ENCODE peak calls at places on chromosomes 6 and 20, in four cellular contexts. U, K, F and D are unnamed samples.

GRCh38 chr6:143260857-143261256 is 189.6 kb downstream of the ADAT2 start:
- DNase-seq in U (no peak), K (no peak), F (no peak), D (no peak)

GRCh38 chr20:37194616-37195015 is 15.3 kb upstream of the MROH8 start:
- DNase-seq in U (no peak), K (no peak), F (no peak), D (no peak)

GRCh38 chr20:41141153-41141815 is 3.9 kb downstream of the PLCG1 start:
- DNase-seq in U (no peak), K (peak), F (no peak), D (peak)

GRCh38 chr20:23826541-23827018 is at the start of gene CST2:
- DNase-seq in U (no peak), K (no peak), F (no peak), D (no peak)

GRCh38 chr20:45834797-45835161 is 1.2 kb downstream of the SNX21 start:
- DNase-seq in U (no peak), K (no peak), F (no peak), D (no peak)

GRCh38 chr6:28135393-28135792 is 6.3 kb upstream of the ZKSCAN8 start:
- DNase-seq in U (no peak), K (no peak), F (no peak), D (peak)

GRCh38 chr6:26594128-26594493 is 2.6 kb upstream of the ABT1 start:
- DNase-seq in U (no peak), K (no peak), F (no peak), D (no peak)

GRCh38 chr6:101163611-101164010 is 229.9 kb upstream of the GRIK2 start:
- DNase-seq in U (no peak), K (no peak), F (no peak), D (no peak)

GRCh38 chr20:46683939-46684750 is 5.1 kb downstream of the TP53RK start:
- DNase-seq in U (peak), K (no peak), F (no peak), D (peak)

GRCh38 chr6:159117031-159117430 is 52.2 kb upstream of the FNDC1 start:
- DNase-seq in U (no peak), K (no peak), F (no peak), D (no peak)

DNA sequence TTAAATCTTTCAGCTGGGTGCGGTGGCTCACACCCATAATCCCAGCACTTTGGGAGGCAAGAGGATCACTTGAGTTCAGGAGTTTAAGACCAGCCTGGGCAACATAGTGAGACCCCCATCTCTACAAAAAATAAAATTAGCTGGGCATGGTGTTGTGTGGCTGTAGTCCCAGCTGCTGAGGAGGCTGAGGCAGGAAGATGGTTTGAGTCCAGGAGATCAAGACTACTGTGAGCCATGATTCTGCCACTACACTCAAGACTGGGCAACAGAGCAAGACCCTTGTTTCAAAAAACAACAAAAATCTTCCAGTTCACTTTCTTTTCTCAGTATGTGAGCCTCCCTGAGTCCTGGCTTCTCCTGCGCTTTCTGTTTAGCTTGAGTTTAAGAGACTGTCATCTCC is 7.9 kb downstream of the SDHAF4 start:
- DNase-seq in U (no peak), K (no peak), F (no peak), D (no peak)
- TF ChIP-seq FOXM1 in U (no peak), K (no peak), F (no peak), D (no peak)

GRCh38 chr20:2585811-2586210 is 49.4 kb downstream of the TMC2 start:
- DNase-seq in U (no peak), K (no peak), F (no peak), D (no peak)
- TF ChIP-seq FOXM1 in U (no peak), K (no peak), F (no peak), D (no peak)

DNA sequence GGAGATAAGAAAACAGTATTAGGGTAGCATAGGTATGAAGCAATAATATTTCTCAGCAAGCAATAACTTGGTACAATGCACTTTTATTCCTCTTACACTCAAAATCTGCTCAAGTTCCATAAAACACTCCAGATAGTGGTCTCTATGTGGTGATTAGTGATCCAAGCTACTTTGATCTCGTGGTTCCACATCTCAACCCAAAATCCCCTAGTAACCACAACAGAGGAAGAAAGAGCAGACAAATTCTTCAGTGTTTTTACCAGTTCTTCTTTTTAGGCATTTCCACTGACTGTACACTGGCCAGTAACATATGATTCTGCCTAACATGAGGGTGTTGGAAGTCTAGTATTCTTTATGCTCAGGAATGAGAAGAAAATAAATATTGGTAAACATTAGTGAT is 309.0 kb upstream of the PTCHD4 start:
- DNase-seq in U (no peak), K (no peak), F (no peak), D (no peak)
- TF ChIP-seq FOXM1 in U (no peak), K (no peak), F (no peak), D (no peak)

GRCh38 chr6:33787336-33787953 is 1.5 kb downstream of the LEMD2 start:
- DNase-seq in U (no peak), K (no peak), F (no peak), D (no peak)

GRCh38 chr6:33789550-33789895 is 593 bp upstream of the LEMD2 start:
- DNase-seq in U (no peak), K (no peak), F (no peak), D (no peak)

GRCh38 chr6:33787954-33788693 is 806 bp downstream of the LEMD2 start:
- DNase-seq in U (peak), K (peak), F (peak), D (peak)

GRCh38 chr6:33790306-33790855 is 1.5 kb upstream of the LEMD2 start:
- DNase-seq in U (no peak), K (no peak), F (no peak), D (no peak)

GRCh38 chr6:33788694-33789549 is at the start of gene LEMD2:
- DNase-seq in U (peak), K (peak), F (peak), D (peak)
- TF ChIP-seq FOXM1 in U (no peak), K (no peak), F (no peak), D (no peak)

GRCh38 chr6:127939442-127940066 is 38.7 kb upstream of the THEMIS start:
- DNase-seq in U (no peak), K (no peak), F (no peak), D (no peak)

GRCh38 chr6:127937102-127937501 is 36.2 kb upstream of the THEMIS start:
- DNase-seq in U (no peak), K (no peak), F (no peak), D (no peak)

GRCh38 chr6:127937747-127938146 is 36.9 kb upstream of the THEMIS start:
- DNase-seq in U (no peak), K (no peak), F (no peak), D (no peak)

GRCh38 chr6:127941228-127941627 is 40.4 kb upstream of the THEMIS start:
- DNase-seq in U (no peak), K (no peak), F (no peak), D (no peak)

GRCh38 chr6:127938701-127939100 is 37.8 kb upstream of the THEMIS start:
- DNase-seq in U (no peak), K (no peak), F (no peak), D (no peak)
- TF ChIP-seq FOXM1 in U (no peak), K (no peak), F (no peak), D (no peak)

GRCh38 chr20:1127840-1128239 is 9.4 kb downstream of the PSMF1 start:
- DNase-seq in U (no peak), K (no peak), F (no peak), D (no peak)
- TF ChIP-seq FOXM1 in U (no peak), K (no peak), F (no peak), D (no peak)

DNA sequence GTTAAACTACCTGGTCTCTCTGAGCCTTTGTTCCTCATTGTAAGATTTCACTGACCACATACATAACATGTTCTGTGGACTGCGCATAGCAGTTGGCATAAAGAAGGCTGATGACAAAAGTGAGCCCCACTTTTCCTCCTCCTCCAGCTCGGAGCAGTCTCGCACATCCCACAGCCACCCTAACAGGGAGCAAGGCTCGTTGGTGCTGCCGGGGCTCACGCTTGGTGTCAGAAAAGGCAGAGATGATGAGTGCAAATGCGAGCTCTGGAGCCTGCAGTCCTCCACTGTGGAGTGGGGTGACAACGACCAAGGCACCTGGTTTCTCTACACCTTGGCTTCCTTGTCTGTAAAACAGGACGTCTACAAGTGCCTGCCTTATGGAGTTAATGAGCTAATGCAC is 9.7 kb downstream of the TGM3 start:
- DNase-seq in U (no peak), K (no peak), F (no peak), D (no peak)
- TF ChIP-seq FOXM1 in U (no peak), K (no peak), F (no peak), D (no peak)

GRCh38 chr20:10985536-10985935 is 311.7 kb upstream of the JAG1 start:
- DNase-seq in U (no peak), K (no peak), F (no peak), D (no peak)

GRCh38 chr20:10984899-10985298 is 311.1 kb upstream of the JAG1 start:
- DNase-seq in U (no peak), K (no peak), F (no peak), D (no peak)

GRCh38 chr20:10984294-10984693 is 310.5 kb upstream of the JAG1 start:
- DNase-seq in U (no peak), K (no peak), F (no peak), D (no peak)

GRCh38 chr20:10986586-10986985 is 312.8 kb upstream of the JAG1 start:
- DNase-seq in U (no peak), K (no peak), F (no peak), D (no peak)

GRCh38 chr20:10982692-10983091 is 308.9 kb upstream of the JAG1 start:
- DNase-seq in U (no peak), K (no peak), F (no peak), D (no peak)
- TF ChIP-seq FOXM1 in U (no peak), K (no peak), F (no peak), D (no peak)

GRCh38 chr6:137680678-137681346 is 186.2 kb upstream of the TNFAIP3 start:
- DNase-seq in U (no peak), K (no peak), F (no peak), D (no peak)
- TF ChIP-seq FOXM1 in U (no peak), K (no peak), F (peak), D (no peak)

DNA sequence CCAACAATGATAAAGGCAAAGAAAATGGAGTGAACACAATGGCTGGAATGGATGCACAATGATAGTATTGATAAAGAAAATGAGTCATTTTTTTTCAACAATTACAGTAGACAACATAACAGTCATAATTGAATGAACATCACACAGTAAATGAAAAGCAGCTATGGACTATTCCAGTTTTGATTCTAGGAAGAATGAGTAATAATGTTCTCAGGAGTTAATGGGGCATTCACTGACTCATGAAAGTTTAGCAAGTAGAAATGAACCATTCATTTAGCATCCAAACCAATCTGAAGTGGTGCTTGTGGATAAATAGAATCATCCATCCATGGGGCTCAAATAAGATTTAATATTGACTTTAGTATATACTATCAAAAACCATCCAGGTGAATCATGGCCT is 1029.5 kb upstream of the GJE1 start:
- DNase-seq in U (no peak), K (no peak), F (no peak), D (no peak)
- TF ChIP-seq FOXM1 in U (no peak), K (no peak), F (no peak), D (no peak)